ENCODE peak calls at places on chromosomes 11 and 22, in seven cellular contexts. V is lower lobe of right lung, P is GM13977, C is endothelial cell, E is AG10803, H is cardiac muscle cell, O is A549. F is an unnamed sample.

GRCh38 chr11:11856638-11857037 is 14.9 kb downstream of the USP47 start:
- DNase-seq in V (no peak), P (no peak), C (no peak), E (peak), H (no peak), O (no peak), F (no peak)

GRCh38 chr22:33896801-33897620 is 23.3 kb downstream of the LARGE1 start:
- DNase-seq in V (no peak), P (peak), C (no peak), E (no peak), H (peak), O (no peak), F (no peak)

GRCh38 chr11:8867035-8867434 is 44.0 kb upstream of the AKIP1 start:
- DNase-seq in V (no peak), P (no peak), C (no peak), E (peak), H (no peak), O (no peak), F (no peak)

GRCh38 chr11:118663381-118663780 is 16.1 kb downstream of the TREH start:
- DNase-seq in V (no peak), P (no peak), C (no peak), E (no peak), H (no peak), O (no peak), F (no peak)

GRCh38 chr11:117477721-117478120 is 150.1 kb downstream of the CEP164 start:
- DNase-seq in V (no peak), P (no peak), C (no peak), E (no peak), H (no peak), O (no peak), F (no peak)

GRCh38 chr11:48002565-48002964 is 22.2 kb downstream of the PTPRJ start:
- DNase-seq in V (peak), P (no peak), C (no peak), E (no peak), H (no peak), O (no peak), F (no peak)

GRCh38 chr11:129291556-129291955 is 84.1 kb upstream of the BARX2 start:
- DNase-seq in V (no peak), P (no peak), C (no peak), E (no peak), H (no peak), O (no peak), F (no peak)

GRCh38 chr11:131064373-131064991 is 148.2 kb upstream of the SNX19 start:
- DNase-seq in V (no peak), P (peak), C (peak), E (peak), H (peak), O (peak), F (peak)

GRCh38 chr11:10236850-10237249 is 57.2 kb downstream of the SBF2 start:
- DNase-seq in V (no peak), P (no peak), C (no peak), E (no peak), H (no peak), O (no peak), F (no peak)

GRCh38 chr11:126414615-126415014 is 59.1 kb downstream of the ST3GAL4 start:
- DNase-seq in V (peak), P (no peak), C (no peak), E (no peak), H (no peak), O (no peak), F (peak)

GRCh38 chr11:6703247-6704063 is 20.3 kb upstream of the MRPL17 start:
- DNase-seq in V (no peak), P (no peak), C (peak), E (peak), H (peak), O (peak), F (peak)

GRCh38 chr11:113906038-113906437 is 1.4 kb downstream of the HTR3B start:
- DNase-seq in V (no peak), P (no peak), C (peak), E (peak), H (peak), O (peak), F (no peak)

GRCh38 chr11:20110908-20111669 is 49.2 kb downstream of the DBX1 start:
- DNase-seq in V (no peak), P (peak), C (peak), E (peak), H (peak), O (peak), F (peak)

GRCh38 chr22:41976961-41977566 is 7.8 kb downstream of the SEPTIN3 start:
- DNase-seq in V (no peak), P (no peak), C (no peak), E (no peak), H (no peak), O (no peak), F (no peak)

GRCh38 chr22:17749605-17750395 is 24.5 kb downstream of the BID start:
- DNase-seq in V (no peak), P (no peak), C (no peak), E (no peak), H (no peak), O (no peak), F (no peak)

GRCh38 chr11:518463-519202 is 11.6 kb upstream of the RNH1 start:
- DNase-seq in V (peak), P (peak), C (peak), E (peak), H (peak), O (peak), F (peak)

GRCh38 chr11:115939726-115940421 is 435.7 kb upstream of the CADM1 start:
- DNase-seq in V (no peak), P (no peak), C (no peak), E (no peak), H (no peak), O (no peak), F (no peak)

GRCh38 chr11:19874241-19874640 is 161.6 kb downstream of the NAV2 start:
- DNase-seq in V (no peak), P (no peak), C (no peak), E (no peak), H (no peak), O (no peak), F (no peak)

GRCh38 chr11:120575461-120575860 is 63.9 kb downstream of the GRIK4 start:
- DNase-seq in V (no peak), P (no peak), C (no peak), E (no peak), H (no peak), O (no peak), F (no peak)

GRCh38 chr22:38348751-38349496 is 31.7 kb upstream of the CSNK1E start:
- DNase-seq in V (no peak), P (no peak), C (no peak), E (no peak), H (no peak), O (no peak), F (no peak)

GRCh38 chr11:93849751-93850584 is 450 bp downstream of the VSTM5 start:
- DNase-seq in V (no peak), P (no peak), C (peak), E (peak), H (peak), O (peak), F (peak)

GRCh38 chr11:129375731-129376657 is at the start of gene BARX2:
- DNase-seq in V (peak), P (peak), C (peak), E (peak), H (peak), O (peak), F (no peak)

GRCh38 chr22:22687638-22688500 is 43.5 kb downstream of the GGTLC2 start:
- DNase-seq in V (no peak), P (peak), C (peak), E (peak), H (no peak), O (peak), F (peak)

GRCh38 chr11:12806113-12806512 is 131.9 kb downstream of the TEAD1 start:
- DNase-seq in V (no peak), P (no peak), C (no peak), E (no peak), H (no peak), O (peak), F (no peak)

GRCh38 chr11:29280452-29280851 is 736.4 kb downstream of the KCNA4 start:
- DNase-seq in V (no peak), P (no peak), C (no peak), E (no peak), H (no peak), O (peak), F (no peak)

GRCh38 chr11:68840661-68841653 is 759 bp downstream of the CPT1A start:
- DNase-seq in V (peak), P (peak), C (peak), E (peak), H (peak), O (peak), F (peak)

GRCh38 chr22:17869285-17870096 is 95.2 kb upstream of the BID start:
- DNase-seq in V (no peak), P (no peak), C (no peak), E (no peak), H (no peak), O (no peak), F (no peak)

GRCh38 chr11:14248577-14248976 is 110.4 kb downstream of the RRAS2 start:
- DNase-seq in V (no peak), P (no peak), C (peak), E (no peak), H (peak), O (no peak), F (no peak)

GRCh38 chr22:20607157-20607907 is 99.9 kb downstream of the MED15 start:
- DNase-seq in V (peak), P (peak), C (no peak), E (no peak), H (peak), O (no peak), F (no peak)

GRCh38 chr22:36644333-36644757 is 59.2 kb downstream of the CACNG2 start:
- DNase-seq in V (no peak), P (peak), C (peak), E (peak), H (peak), O (peak), F (peak)

GRCh38 chr11:15602779-15603178 is 488.1 kb downstream of the INSC start:
- DNase-seq in V (no peak), P (no peak), C (no peak), E (no peak), H (no peak), O (no peak), F (no peak)

DNA sequence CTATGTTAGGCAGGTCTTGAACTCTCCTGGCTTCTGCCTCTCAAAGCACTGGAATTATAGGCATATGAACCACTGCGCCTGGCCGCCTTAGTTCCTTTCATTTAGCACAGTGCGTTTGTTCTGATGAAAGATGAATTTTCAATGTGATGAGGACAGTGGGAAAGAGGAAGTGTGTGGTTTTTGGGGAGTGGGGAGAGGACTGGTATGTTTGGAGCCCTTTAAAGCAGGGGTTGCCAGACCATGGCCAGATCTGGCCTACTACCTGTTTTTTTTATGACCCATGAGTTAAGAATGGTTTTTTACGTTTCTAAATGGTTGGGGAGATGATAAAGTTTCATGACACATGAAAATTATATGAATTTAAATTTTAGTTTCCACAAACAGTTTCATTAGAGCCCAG is 12.5 kb downstream of the ATXN10 start:
- DNase-seq in V (no peak), P (no peak), C (no peak), E (no peak), H (no peak), O (no peak), F (no peak)
- TF ChIP-seq CTCF in V (no peak), P (no peak), C (no peak), E (no peak), H (no peak), O (no peak), F (no peak)

DNA sequence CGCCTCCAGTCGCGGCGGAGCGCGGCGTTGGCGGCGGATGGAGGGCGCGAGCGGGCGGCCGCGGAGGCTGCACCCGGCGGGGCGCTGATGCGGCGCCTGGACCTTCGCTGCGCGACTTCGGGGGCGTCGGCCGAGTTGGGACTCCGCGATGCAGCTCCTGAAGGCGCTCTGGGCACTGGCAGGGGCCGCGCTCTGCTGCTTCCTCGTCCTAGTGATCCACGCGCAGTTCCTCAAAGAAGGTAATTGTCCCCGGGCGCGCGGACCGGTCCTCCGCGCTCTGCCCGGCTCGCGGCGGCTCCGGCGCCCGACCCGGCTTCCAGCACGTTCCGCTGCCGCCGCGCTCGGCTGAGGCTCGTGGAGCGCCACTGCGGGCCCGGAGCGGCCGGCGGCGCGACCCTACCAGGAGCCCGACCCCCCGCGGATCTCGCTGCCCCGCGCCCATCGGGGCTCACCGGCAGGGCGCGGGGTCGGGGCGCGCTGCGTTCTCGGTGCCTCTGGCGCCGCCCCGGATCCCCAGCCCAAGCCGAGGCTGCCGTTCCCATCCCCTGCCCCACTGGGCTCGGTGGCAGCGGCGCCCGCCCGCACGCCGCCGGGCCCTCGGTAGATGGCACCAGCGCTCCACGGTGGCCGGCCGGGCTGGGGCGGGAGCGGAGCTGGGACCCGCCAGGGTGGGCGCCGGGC is 1251.2 kb downstream of the BRD1 start:
- DNase-seq in V (peak), P (no peak), C (peak), E (peak), H (peak), O (no peak), F (no peak)
- TF ChIP-seq CTCF in V (peak), P (no peak), C (no peak), E (peak), H (no peak), O (peak), F (no peak)

GRCh38 chr11:95092549-95093324 is 3.1 kb downstream of the ENDOD1 start:
- DNase-seq in V (no peak), P (peak), C (no peak), E (peak), H (peak), O (peak), F (peak)
- TF ChIP-seq CTCF in V (peak), P (peak), C (no peak), E (peak), H (peak), O (peak), F (peak)

DNA sequence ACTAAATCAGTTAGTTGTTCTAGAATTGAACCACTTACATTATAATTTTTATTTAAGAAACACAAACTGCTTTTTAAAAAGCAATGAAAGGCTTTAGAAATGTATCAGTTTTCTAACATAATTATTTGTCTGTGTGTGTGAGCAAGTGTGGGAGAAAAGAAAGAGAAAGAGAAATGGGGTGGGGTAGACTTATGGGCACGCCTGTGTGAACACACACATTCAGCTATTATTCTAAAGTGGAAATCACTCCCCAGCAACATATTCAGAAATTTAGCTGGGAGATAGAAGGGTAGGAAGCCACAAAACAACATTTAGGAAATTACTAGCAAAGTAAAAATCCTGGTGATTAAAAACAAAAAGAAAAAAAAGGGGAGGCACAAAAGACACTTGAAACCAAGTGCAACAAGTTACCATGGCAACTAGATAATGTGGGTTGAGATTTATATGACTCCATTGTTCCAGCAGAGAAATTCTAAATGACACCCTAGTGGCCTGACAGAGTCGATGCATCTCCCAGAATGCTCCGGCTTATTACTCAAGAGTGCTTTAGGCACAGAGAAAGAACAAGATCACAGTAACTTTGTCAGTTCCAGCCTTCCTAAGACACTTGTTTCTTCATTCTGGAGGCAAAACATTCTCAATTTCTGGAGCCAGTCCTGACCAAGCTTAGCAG is 444.6 kb downstream of the DLG2 start:
- DNase-seq in V (no peak), P (peak), C (peak), E (peak), H (peak), O (peak), F (peak)
- TF ChIP-seq CTCF in V (no peak), P (peak), C (peak), E (peak), H (no peak), O (no peak), F (peak)

GRCh38 chr22:29158546-29158945 is 47.1 kb upstream of the EMID1 start:
- DNase-seq in V (no peak), P (no peak), C (no peak), E (peak), H (no peak), O (no peak), F (no peak)

GRCh38 chr22:29157759-29158535 is 47.7 kb upstream of the EMID1 start:
- DNase-seq in V (no peak), P (no peak), C (no peak), E (no peak), H (no peak), O (peak), F (no peak)

GRCh38 chr22:29154364-29155048 is 51.2 kb upstream of the EMID1 start:
- DNase-seq in V (peak), P (peak), C (peak), E (peak), H (peak), O (peak), F (peak)

GRCh38 chr22:29155966-29156365 is 49.7 kb upstream of the EMID1 start:
- DNase-seq in V (no peak), P (no peak), C (no peak), E (no peak), H (no peak), O (no peak), F (no peak)

DNA sequence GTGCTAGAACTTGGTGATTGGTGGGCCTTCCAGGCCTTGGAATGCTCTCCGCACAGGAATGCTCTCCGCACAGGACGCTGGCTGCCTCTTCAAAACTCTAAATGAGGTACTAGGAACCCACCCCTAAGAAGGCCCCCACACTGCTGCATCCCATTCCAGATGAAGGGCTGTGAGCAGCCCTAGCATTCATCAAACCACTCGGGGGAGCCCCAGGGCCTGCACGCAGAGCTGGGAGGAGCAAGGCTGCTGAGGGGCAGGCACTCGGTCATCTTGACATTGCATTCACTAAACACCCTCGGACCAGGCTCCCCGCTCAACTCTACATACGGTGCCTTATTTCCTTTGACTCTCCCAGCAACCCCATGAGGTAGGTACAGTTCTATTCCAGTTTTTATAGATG is 49.2 kb upstream of the EMID1 start:
- DNase-seq in V (no peak), P (no peak), C (peak), E (peak), H (peak), O (no peak), F (no peak)
- TF ChIP-seq CTCF in V (no peak), P (peak), C (no peak), E (peak), H (peak), O (no peak), F (no peak)

F was measured in Calu3.